ENCODE peak calls at places on chromosomes 16 and 17, in five cellular contexts. T is glutamatergic neuron; D is left cardiac atrium; O is mesothelial cell of epicardium; Y is NK-92 treated with Interleukin-12 subunit alpha and Interleukin-12 subunit beta, amount 100 ng/mL, for 24 hours. Q is an unnamed sample.
A peak's percentile ranks its signal among the peaks of the same experiment; 100 is the strongest.

GRCh38 chr16:46658925-46659324 is 30.1 kb downstream of the VPS35 start:
- DNase-seq in T (no peak), D (no peak), O (no peak), Y (no peak), Q (no peak)

GRCh38 chr16:15667091-15667742 is 17.2 kb downstream of the NDE1 start:
- DNase-seq in T (no peak), D (no peak), O (no peak), Y (no peak), Q (no peak)

GRCh38 chr17:10579270-10579669 is 29.8 kb upstream of the MYH2 start:
- DNase-seq in T (no peak), D (no peak), O (no peak), Y (no peak), Q (no peak)

GRCh38 chr17:46979023-46979870 is at the start of gene RPRML:
- DNase-seq in T (peak; percentile 72), D (peak; percentile 55), O (peak; percentile 54), Y (no peak), Q (no peak)

GRCh38 chr17:49445561-49445960 is 30.9 kb upstream of the PHB1 start:
- DNase-seq in T (no peak), D (no peak), O (no peak), Y (no peak), Q (no peak)

GRCh38 chr16:56316545-56316944 is 108.8 kb downstream of the AMFR start:
- DNase-seq in T (no peak), D (no peak), O (no peak), Y (no peak), Q (no peak)

GRCh38 chr17:78409191-78409621 is 30.8 kb downstream of the PGS1 start:
- DNase-seq in T (no peak), D (no peak), O (no peak), Y (no peak), Q (no peak)

GRCh38 chr17:47220531-47220999 is 11.4 kb downstream of the MYL4 start:
- DNase-seq in T (no peak), D (no peak), O (no peak), Y (peak; percentile 39), Q (no peak)

GRCh38 chr16:57273826-57274225 is 10.6 kb downstream of the PLLP start:
- DNase-seq in T (no peak), D (no peak), O (no peak), Y (no peak), Q (no peak)

GRCh38 chr17:918102-918740 is 61.4 kb downstream of the NXN start:
- DNase-seq in T (no peak), D (peak; percentile 61), O (no peak), Y (no peak), Q (no peak)

Q was measured in type B pancreatic cell.